ENCODE peak calls at places on chromosomes 3 and 15, in seven cellular contexts. One of them, this sample, is unnamed.

GRCh38 chr15:48389701-48390143 is 58.5 kb downstream of the DUT start:
- DNase-seq in GM13977: no peak
- DNase-seq in fibroblast of the aortic adventitia: peak
- DNase-seq in colonic mucosa: no peak
- DNase-seq in H1: peak
- DNase-seq in ovary: no peak
- DNase-seq in tibial nerve: no peak
- DNase-seq in this sample: no peak

GRCh38 chr15:45842151-45842550 is 207.3 kb downstream of the SQOR start:
- DNase-seq in colonic mucosa: peak
- DNase-seq in GM13977: no peak
- DNase-seq in tibial nerve: no peak
- DNase-seq in ovary: no peak
- DNase-seq in fibroblast of the aortic adventitia: no peak
- DNase-seq in H1: no peak
- DNase-seq in this sample: no peak

GRCh38 chr3:123688241-123688747 is 103.4 kb upstream of the HACD2 start:
- DNase-seq in H1: no peak
- DNase-seq in ovary: no peak
- DNase-seq in tibial nerve: no peak
- DNase-seq in fibroblast of the aortic adventitia: peak
- DNase-seq in GM13977: no peak
- DNase-seq in colonic mucosa: no peak
- DNase-seq in this sample: no peak

GRCh38 chr15:64877435-64877834 is 34.3 kb upstream of the ANKDD1A start:
- DNase-seq in tibial nerve: peak
- DNase-seq in GM13977: no peak
- DNase-seq in colonic mucosa: peak
- DNase-seq in fibroblast of the aortic adventitia: no peak
- DNase-seq in H1: no peak
- DNase-seq in ovary: peak
- DNase-seq in this sample: no peak

GRCh38 chr15:52857937-52858336 is 67.8 kb upstream of the ONECUT1 start:
- DNase-seq in ovary: no peak
- DNase-seq in GM13977: no peak
- DNase-seq in colonic mucosa: no peak
- DNase-seq in fibroblast of the aortic adventitia: no peak
- DNase-seq in tibial nerve: no peak
- DNase-seq in H1: no peak
- DNase-seq in this sample: peak

GRCh38 chr3:14174483-14174882 is 3.9 kb downstream of the XPC start:
- DNase-seq in colonic mucosa: no peak
- DNase-seq in GM13977: no peak
- DNase-seq in fibroblast of the aortic adventitia: peak
- DNase-seq in H1: no peak
- DNase-seq in ovary: no peak
- DNase-seq in tibial nerve: no peak
- DNase-seq in this sample: no peak

GRCh38 chr3:62131620-62132019 is 241.7 kb downstream of the FEZF2 start:
- DNase-seq in ovary: no peak
- DNase-seq in tibial nerve: no peak
- DNase-seq in colonic mucosa: no peak
- DNase-seq in H1: no peak
- DNase-seq in GM13977: no peak
- DNase-seq in fibroblast of the aortic adventitia: peak
- DNase-seq in this sample: peak

GRCh38 chr15:72340366-72340765 is 20.4 kb upstream of the CELF6 start:
- DNase-seq in tibial nerve: no peak
- DNase-seq in fibroblast of the aortic adventitia: peak
- DNase-seq in ovary: no peak
- DNase-seq in GM13977: no peak
- DNase-seq in H1: no peak
- DNase-seq in colonic mucosa: no peak
- DNase-seq in this sample: no peak

GRCh38 chr3:171566803-171567422 is 106.7 kb upstream of the TNIK start:
- DNase-seq in ovary: no peak
- DNase-seq in H1: no peak
- DNase-seq in colonic mucosa: no peak
- DNase-seq in tibial nerve: no peak
- DNase-seq in fibroblast of the aortic adventitia: peak
- DNase-seq in GM13977: peak
- DNase-seq in this sample: peak

GRCh38 chr3:126118591-126118990 is 34.7 kb upstream of the SLC41A3 start:
- DNase-seq in colonic mucosa: peak
- DNase-seq in ovary: no peak
- DNase-seq in tibial nerve: no peak
- DNase-seq in GM13977: no peak
- DNase-seq in fibroblast of the aortic adventitia: no peak
- DNase-seq in H1: peak
- DNase-seq in this sample: no peak

GRCh38 chr15:67501836-67502461 is 19.0 kb upstream of the C15orf61 start:
- DNase-seq in fibroblast of the aortic adventitia: no peak
- DNase-seq in GM13977: no peak
- DNase-seq in ovary: no peak
- DNase-seq in H1: no peak
- DNase-seq in colonic mucosa: no peak
- DNase-seq in tibial nerve: no peak
- DNase-seq in this sample: peak

GRCh38 chr3:127768346-127769008 is 53.8 kb downstream of the MGLL start:
- DNase-seq in tibial nerve: no peak
- DNase-seq in colonic mucosa: no peak
- DNase-seq in ovary: no peak
- DNase-seq in H1: no peak
- DNase-seq in fibroblast of the aortic adventitia: peak
- DNase-seq in GM13977: no peak
- DNase-seq in this sample: peak

GRCh38 chr15:25067725-25068309 is 113.0 kb downstream of the SNRPN start:
- DNase-seq in colonic mucosa: no peak
- DNase-seq in fibroblast of the aortic adventitia: no peak
- DNase-seq in GM13977: no peak
- DNase-seq in tibial nerve: no peak
- DNase-seq in ovary: no peak
- DNase-seq in H1: no peak
- DNase-seq in this sample: no peak

GRCh38 chr15:66390670-66391069 is 4.0 kb downstream of the MAP2K1 start:
- DNase-seq in H1: no peak
- DNase-seq in fibroblast of the aortic adventitia: no peak
- DNase-seq in colonic mucosa: peak
- DNase-seq in tibial nerve: no peak
- DNase-seq in GM13977: peak
- DNase-seq in ovary: no peak
- DNase-seq in this sample: no peak

GRCh38 chr3:56347219-56347871 is 120.9 kb downstream of the ERC2 start:
- DNase-seq in tibial nerve: peak
- DNase-seq in fibroblast of the aortic adventitia: no peak
- DNase-seq in ovary: no peak
- DNase-seq in GM13977: peak
- DNase-seq in colonic mucosa: peak
- DNase-seq in H1: peak
- DNase-seq in this sample: peak

GRCh38 chr3:249587-250262 is 53.2 kb downstream of the CHL1 start:
- DNase-seq in GM13977: no peak
- DNase-seq in tibial nerve: no peak
- DNase-seq in H1: no peak
- DNase-seq in fibroblast of the aortic adventitia: no peak
- DNase-seq in ovary: no peak
- DNase-seq in colonic mucosa: no peak
- DNase-seq in this sample: no peak

GRCh38 chr15:39315200-39315599 is 265.7 kb upstream of the THBS1 start:
- DNase-seq in H1: no peak
- DNase-seq in colonic mucosa: no peak
- DNase-seq in fibroblast of the aortic adventitia: no peak
- DNase-seq in GM13977: no peak
- DNase-seq in ovary: no peak
- DNase-seq in tibial nerve: no peak
- DNase-seq in this sample: no peak

GRCh38 chr15:31046759-31047359 is 54.7 kb downstream of the TRPM1 start:
- DNase-seq in tibial nerve: no peak
- DNase-seq in colonic mucosa: no peak
- DNase-seq in H1: no peak
- DNase-seq in GM13977: no peak
- DNase-seq in fibroblast of the aortic adventitia: no peak
- DNase-seq in ovary: no peak
- DNase-seq in this sample: no peak

GRCh38 chr15:78538358-78538757 is 1.9 kb upstream of the PSMA4 start:
- DNase-seq in fibroblast of the aortic adventitia: no peak
- DNase-seq in H1: no peak
- DNase-seq in tibial nerve: no peak
- DNase-seq in colonic mucosa: no peak
- DNase-seq in GM13977: no peak
- DNase-seq in ovary: no peak
- DNase-seq in this sample: no peak

GRCh38 chr3:173398111-173398479 is 551 bp downstream of the NLGN1 start:
- DNase-seq in colonic mucosa: no peak
- DNase-seq in H1: no peak
- DNase-seq in tibial nerve: peak
- DNase-seq in ovary: no peak
- DNase-seq in GM13977: peak
- DNase-seq in fibroblast of the aortic adventitia: peak
- DNase-seq in this sample: no peak

GRCh38 chr3:130480736-130481135 is 36.2 kb upstream of the COL6A6 start:
- DNase-seq in H1: no peak
- DNase-seq in fibroblast of the aortic adventitia: peak
- DNase-seq in colonic mucosa: no peak
- DNase-seq in ovary: peak
- DNase-seq in GM13977: no peak
- DNase-seq in tibial nerve: peak
- DNase-seq in this sample: peak
- TF ChIP-seq CTCF in H1: peak
- TF ChIP-seq CTCF in fibroblast of the aortic adventitia: peak
- TF ChIP-seq CTCF in colonic mucosa: no peak
- TF ChIP-seq CTCF in ovary: no peak
- TF ChIP-seq CTCF in GM13977: peak
- TF ChIP-seq CTCF in tibial nerve: no peak
- TF ChIP-seq CTCF in this sample: peak

GRCh38 chr3:46440531-46441294 is 24.0 kb downstream of the LTF start:
- DNase-seq in fibroblast of the aortic adventitia: no peak
- DNase-seq in tibial nerve: no peak
- DNase-seq in ovary: no peak
- DNase-seq in GM13977: peak
- DNase-seq in colonic mucosa: no peak
- DNase-seq in H1: no peak
- DNase-seq in this sample: no peak

GRCh38 chr3:46448721-46449120 is 16.0 kb downstream of the LTF start:
- DNase-seq in tibial nerve: no peak
- DNase-seq in GM13977: no peak
- DNase-seq in ovary: no peak
- DNase-seq in H1: no peak
- DNase-seq in colonic mucosa: no peak
- DNase-seq in fibroblast of the aortic adventitia: no peak
- DNase-seq in this sample: no peak

GRCh38 chr3:46447535-46447934 is 17.2 kb downstream of the LTF start:
- DNase-seq in tibial nerve: no peak
- DNase-seq in GM13977: no peak
- DNase-seq in ovary: no peak
- DNase-seq in fibroblast of the aortic adventitia: no peak
- DNase-seq in H1: no peak
- DNase-seq in colonic mucosa: no peak
- DNase-seq in this sample: no peak

GRCh38 chr3:46438831-46439230 is 25.9 kb downstream of the LTF start:
- DNase-seq in fibroblast of the aortic adventitia: no peak
- DNase-seq in GM13977: no peak
- DNase-seq in ovary: no peak
- DNase-seq in tibial nerve: no peak
- DNase-seq in colonic mucosa: no peak
- DNase-seq in H1: no peak
- DNase-seq in this sample: no peak

GRCh38 chr3:46442591-46443530 is 21.8 kb downstream of the LTF start:
- DNase-seq in ovary: no peak
- DNase-seq in colonic mucosa: peak
- DNase-seq in GM13977: no peak
- DNase-seq in fibroblast of the aortic adventitia: peak
- DNase-seq in tibial nerve: no peak
- DNase-seq in H1: no peak
- DNase-seq in this sample: no peak
- TF ChIP-seq CTCF in ovary: no peak
- TF ChIP-seq CTCF in colonic mucosa: no peak
- TF ChIP-seq CTCF in GM13977: peak
- TF ChIP-seq CTCF in fibroblast of the aortic adventitia: peak
- TF ChIP-seq CTCF in tibial nerve: peak
- TF ChIP-seq CTCF in H1: peak
- TF ChIP-seq CTCF in this sample: no peak

GRCh38 chr3:149134560-149134959 is 5.1 kb downstream of the HPS3 start:
- DNase-seq in colonic mucosa: no peak
- DNase-seq in GM13977: no peak
- DNase-seq in H1: no peak
- DNase-seq in ovary: no peak
- DNase-seq in tibial nerve: no peak
- DNase-seq in fibroblast of the aortic adventitia: peak
- DNase-seq in this sample: no peak

GRCh38 chr3:149128856-149129255 is 582 bp upstream of the HPS3 start:
- DNase-seq in fibroblast of the aortic adventitia: peak
- DNase-seq in colonic mucosa: no peak
- DNase-seq in H1: no peak
- DNase-seq in ovary: no peak
- DNase-seq in tibial nerve: no peak
- DNase-seq in GM13977: no peak
- DNase-seq in this sample: no peak

GRCh38 chr3:149131594-149131993 is 2.2 kb downstream of the HPS3 start:
- DNase-seq in tibial nerve: no peak
- DNase-seq in GM13977: no peak
- DNase-seq in ovary: no peak
- DNase-seq in fibroblast of the aortic adventitia: no peak
- DNase-seq in colonic mucosa: no peak
- DNase-seq in H1: no peak
- DNase-seq in this sample: no peak

DNA sequence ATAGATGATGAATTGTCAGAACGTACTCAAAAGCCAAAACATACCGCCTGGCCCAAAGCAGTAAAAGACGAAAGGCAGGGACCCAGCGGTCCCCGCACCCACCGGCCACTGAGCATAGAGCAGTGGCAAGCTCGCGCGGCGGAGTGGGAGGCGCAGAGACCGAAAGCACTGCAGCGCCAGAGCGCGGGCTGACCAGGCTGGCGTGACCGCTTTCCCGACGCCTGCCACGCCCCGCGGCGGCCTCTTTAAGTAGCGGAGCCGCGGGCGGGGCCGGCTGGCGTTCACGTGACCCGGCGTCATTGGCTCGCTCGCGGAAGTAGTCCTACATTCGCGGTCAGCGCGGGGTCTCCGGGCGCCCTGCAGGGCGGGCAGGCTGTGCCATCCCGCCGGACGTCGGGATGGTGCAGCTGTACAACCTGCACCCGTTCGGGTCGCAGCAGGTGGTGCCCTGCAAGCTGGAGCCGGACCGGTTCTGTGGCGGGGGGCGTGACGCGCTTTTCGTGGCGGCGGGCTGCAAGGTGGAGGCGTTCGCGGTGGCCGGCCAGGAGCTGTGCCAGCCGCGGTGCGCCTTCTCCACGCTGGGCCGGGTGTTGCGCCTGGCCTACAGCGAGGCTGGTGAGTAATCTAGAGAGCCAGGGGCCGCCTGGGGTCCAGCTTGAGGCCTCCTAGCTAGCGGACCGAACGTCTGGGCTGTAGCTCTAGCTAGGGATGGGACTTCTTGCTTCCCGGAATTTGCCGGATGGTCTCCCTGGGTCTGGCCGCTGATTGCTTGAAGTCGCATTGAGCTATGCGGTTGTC is at the start of gene HPS3:
- DNase-seq in tibial nerve: peak
- DNase-seq in GM13977: peak
- DNase-seq in ovary: peak
- DNase-seq in H1: peak
- DNase-seq in fibroblast of the aortic adventitia: peak
- DNase-seq in colonic mucosa: peak
- DNase-seq in this sample: peak
- TF ChIP-seq CTCF in tibial nerve: peak
- TF ChIP-seq CTCF in GM13977: no peak
- TF ChIP-seq CTCF in ovary: no peak
- TF ChIP-seq CTCF in H1: no peak
- TF ChIP-seq CTCF in fibroblast of the aortic adventitia: no peak
- TF ChIP-seq CTCF in colonic mucosa: no peak
- TF ChIP-seq CTCF in this sample: no peak

GRCh38 chr3:183328823-183329222 is 75.8 kb downstream of the B3GNT5 start:
- DNase-seq in fibroblast of the aortic adventitia: peak
- DNase-seq in colonic mucosa: no peak
- DNase-seq in H1: no peak
- DNase-seq in ovary: no peak
- DNase-seq in GM13977: no peak
- DNase-seq in tibial nerve: no peak
- DNase-seq in this sample: no peak
- TF ChIP-seq CTCF in fibroblast of the aortic adventitia: no peak
- TF ChIP-seq CTCF in colonic mucosa: no peak
- TF ChIP-seq CTCF in H1: no peak
- TF ChIP-seq CTCF in ovary: no peak
- TF ChIP-seq CTCF in GM13977: no peak
- TF ChIP-seq CTCF in tibial nerve: no peak
- TF ChIP-seq CTCF in this sample: no peak

This sample was measured in A673.